ENCODE peak calls at places on chromosomes 7 and 10, in four cellular contexts. Z, W, R and V are unnamed samples.

GRCh38 chr10:70866424-70866823 is 21.9 kb downstream of the PCBD1 start:
- DNase-seq in Z (no peak), W (peak; percentile 70), R (no peak), V (no peak)

GRCh38 chr10:728603-729002 is 39.1 kb upstream of the DIP2C start:
- DNase-seq in Z (no peak), W (no peak), R (no peak), V (no peak)

GRCh38 chr7:119900996-119901395 is 372.0 kb upstream of the KCND2 start:
- DNase-seq in Z (no peak), W (peak; percentile 94), R (no peak), V (peak; percentile 32)

GRCh38 chr7:88357794-88358533 is 51.3 kb upstream of the STEAP4 start:
- DNase-seq in Z (no peak), W (peak; percentile 2), R (no peak), V (peak; percentile 39)

GRCh38 chr10:31702005-31702404 is 226.6 kb downstream of the ARHGAP12 start:
- DNase-seq in Z (no peak), W (no peak), R (no peak), V (no peak)

GRCh38 chr7:92988051-92988450 is 129.7 kb downstream of the SAMD9 start:
- DNase-seq in Z (no peak), W (peak; percentile 74), R (no peak), V (peak; percentile 60)

GRCh38 chr7:95420996-95421846 is 13.6 kb downstream of the PON2 start:
- DNase-seq in Z (no peak), W (peak; percentile 48), R (no peak), V (no peak)

GRCh38 chr7:137820677-137821420 is 25.9 kb downstream of the DGKI start:
- DNase-seq in Z (peak; percentile 80), W (peak; percentile 42), R (peak; percentile 81), V (no peak)

GRCh38 chr10:116444527-116445142 is 17.0 kb downstream of the PNLIPRP3 start:
- DNase-seq in Z (peak; percentile 48), W (peak; percentile 1), R (no peak), V (peak; percentile 20)

GRCh38 chr10:90674927-90675326 is 182.9 kb downstream of the HTR7 start:
- DNase-seq in Z (no peak), W (peak; percentile 71), R (peak; percentile 16), V (peak; percentile 51)

GRCh38 chr7:120941064-120941463 is 9.5 kb upstream of the ING3 start:
- DNase-seq in Z (no peak), W (peak; percentile 15), R (no peak), V (peak; percentile 33)

GRCh38 chr10:116621934-116622655 is 1.3 kb downstream of the PNLIPRP2 start:
- DNase-seq in Z (no peak), W (no peak), R (no peak), V (no peak)

GRCh38 chr10:76125900-76126299 is 694.5 kb downstream of the LRMDA start:
- DNase-seq in Z (no peak), W (no peak), R (no peak), V (no peak)

GRCh38 chr10:635088-635861 is 54.2 kb downstream of the DIP2C start:
- DNase-seq in Z (peak; percentile 32), W (no peak), R (no peak), V (no peak)

GRCh38 chr10:33453081-33453850 is 118.8 kb upstream of the NRP1 start:
- DNase-seq in Z (no peak), W (peak; percentile 87), R (no peak), V (no peak)

GRCh38 chr10:51999089-51999488 is 299.7 kb upstream of the CSTF2T start:
- DNase-seq in Z (no peak), W (peak; percentile 15), R (no peak), V (peak; percentile 20)

GRCh38 chr10:8665322-8665721 is 610.8 kb downstream of the GATA3 start:
- DNase-seq in Z (no peak), W (no peak), R (no peak), V (no peak)

GRCh38 chr10:67783576-67784294 is 54.3 kb downstream of the DNAJC12 start:
- DNase-seq in Z (no peak), W (no peak), R (no peak), V (no peak)

GRCh38 chr10:130111115-130111847 is 651 bp upstream of the C10orf143 start:
- DNase-seq in Z (peak; percentile 100), W (peak; percentile 96), R (peak; percentile 98), V (peak; percentile 97)

GRCh38 chr7:23246540-23246939 is at the start of gene GPNMB:
- DNase-seq in Z (no peak), W (peak; percentile 94), R (no peak), V (peak; percentile 65)

GRCh38 chr7:18361756-18362155 is 133.8 kb upstream of the HDAC9 start:
- DNase-seq in Z (no peak), W (peak; percentile 29), R (no peak), V (peak; percentile 28)

GRCh38 chr10:119313645-119314044 is 106.3 kb downstream of the GRK5 start:
- DNase-seq in Z (no peak), W (peak; percentile 22), R (no peak), V (no peak)

GRCh38 chr7:78435355-78435754 is 636.8 kb downstream of the PHTF2 start:
- DNase-seq in Z (no peak), W (no peak), R (no peak), V (no peak)

GRCh38 chr7:41709621-41710020 is 6.7 kb upstream of the INHBA start:
- DNase-seq in Z (no peak), W (peak; percentile 93), R (no peak), V (peak; percentile 78)